ENCODE peak calls at places on chromosome 18, in eight cellular contexts. Q, A, C, U, T, J, I and Y are unnamed samples.

GRCh38 chr18:44819944-44820510 is 139.3 kb downstream of the SETBP1 start:
- DNase-seq in A (peak; percentile 86), C (no peak), U (no peak), Q (no peak), T (peak; percentile 80), I (peak; percentile 69), J (no peak), Y (peak; percentile 64)

GRCh38 chr18:7232218-7232617 is 1.3 kb downstream of the LRRC30 start:
- DNase-seq in A (no peak), J (no peak), I (no peak), U (no peak), Q (no peak), T (no peak), C (no peak), Y (no peak)

GRCh38 chr18:4748975-4749374 is 293.9 kb upstream of the DLGAP1 start:
- DNase-seq in A (no peak), Q (no peak), U (no peak), C (no peak), T (no peak), I (no peak), J (no peak), Y (no peak)

GRCh38 chr18:3982541-3982940 is 472.6 kb downstream of the DLGAP1 start:
- DNase-seq in T (no peak), C (no peak), J (no peak), I (no peak), Q (no peak), A (no peak), U (no peak), Y (no peak)

GRCh38 chr18:48950536-48951447 is at the start of gene SMAD7:
- DNase-seq in U (no peak), A (no peak), J (no peak), T (peak; percentile 77), I (peak; percentile 50), C (no peak), Q (no peak), Y (peak; percentile 45)

GRCh38 chr18:7616661-7617060 is 49.5 kb downstream of the PTPRM start:
- DNase-seq in A (peak; percentile 93), Q (no peak), U (no peak), J (no peak), I (peak; percentile 88), T (peak; percentile 53), C (no peak), Y (peak; percentile 25)

GRCh38 chr18:36181386-36181785 is 5.9 kb upstream of the MOCOS start:
- DNase-seq in Q (no peak), J (no peak), T (no peak), C (no peak), A (no peak), U (no peak), I (no peak), Y (no peak)

GRCh38 chr18:53701697-53702096 is 522.8 kb downstream of the MBD2 start:
- DNase-seq in J (no peak), T (no peak), U (no peak), I (no peak), A (no peak), Q (no peak), C (no peak), Y (no peak)

GRCh38 chr18:70151554-70152130 is 53.8 kb downstream of the RTTN start:
- DNase-seq in I (no peak), J (no peak), T (no peak), U (no peak), Q (no peak), A (no peak), C (no peak), Y (no peak)

GRCh38 chr18:79405019-79405780 is 9.5 kb downstream of the NFATC1 start:
- DNase-seq in U (no peak), I (no peak), Q (no peak), C (no peak), J (no peak), T (peak; percentile 54), A (no peak), Y (no peak)

GRCh38 chr18:74624491-74624890 is 26.8 kb downstream of the ZNF407 start:
- DNase-seq in A (no peak), I (no peak), U (no peak), Q (no peak), T (no peak), C (no peak), J (no peak), Y (no peak)

GRCh38 chr18:74626311-74626874 is 28.7 kb downstream of the ZNF407 start:
- DNase-seq in A (no peak), U (no peak), C (no peak), T (no peak), J (no peak), I (no peak), Q (no peak), Y (no peak)

GRCh38 chr18:74625157-74625556 is 27.5 kb downstream of the ZNF407 start:
- DNase-seq in U (no peak), I (no peak), C (no peak), Q (no peak), A (no peak), T (no peak), J (no peak), Y (no peak)

GRCh38 chr18:74622079-74622478 is 24.4 kb downstream of the ZNF407 start:
- DNase-seq in C (no peak), U (no peak), J (no peak), T (no peak), I (no peak), Q (no peak), A (no peak), Y (no peak)

DNA sequence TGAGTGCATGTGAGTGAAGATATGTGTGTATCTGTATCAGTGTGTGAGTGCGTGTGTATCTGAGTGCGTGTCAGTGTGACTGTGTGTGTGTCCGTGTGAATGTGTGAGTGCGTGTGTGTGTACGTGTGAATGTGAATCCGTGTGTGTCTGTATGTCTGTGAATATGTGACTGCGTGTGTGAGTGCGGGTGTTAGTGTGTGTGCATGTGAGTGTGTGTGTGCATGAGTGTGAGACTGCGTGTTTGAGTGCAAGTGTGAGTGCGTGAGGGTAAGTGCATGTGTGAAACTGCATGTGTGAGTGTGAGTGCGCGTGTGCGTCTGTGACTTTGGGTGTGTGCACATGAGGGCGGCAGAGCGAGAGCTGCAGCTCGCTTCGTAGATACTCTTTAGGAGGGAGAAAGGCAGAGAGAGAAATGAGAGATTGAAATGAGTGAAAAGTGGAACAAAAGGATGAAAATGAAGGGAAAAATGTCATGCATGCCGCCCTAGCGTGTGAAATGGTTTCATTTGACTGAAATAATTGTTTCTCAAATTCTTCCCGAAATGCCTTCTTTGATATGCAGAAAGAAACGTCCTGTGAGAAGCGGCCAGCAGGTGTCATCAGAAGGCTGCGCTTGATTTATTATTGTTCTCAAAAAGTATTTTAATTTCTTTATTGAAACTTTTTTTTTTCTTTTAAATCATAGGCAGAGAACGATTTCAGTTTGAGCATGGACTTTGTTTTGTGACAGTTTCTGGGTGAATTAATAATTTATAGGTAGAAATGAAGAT is 25.6 kb downstream of the ZNF407 start:
- DNase-seq in Q (no peak), A (no peak), T (no peak), C (no peak), U (no peak), I (no peak), J (peak; percentile 27), Y (no peak)
- TF ChIP-seq CTCF in Q (peak; percentile 37), A (no peak), T (peak; percentile 31), C (peak; percentile 23), U (peak; percentile 39), I (peak; percentile 25), J (peak; percentile 66), Y (no peak)

DNA sequence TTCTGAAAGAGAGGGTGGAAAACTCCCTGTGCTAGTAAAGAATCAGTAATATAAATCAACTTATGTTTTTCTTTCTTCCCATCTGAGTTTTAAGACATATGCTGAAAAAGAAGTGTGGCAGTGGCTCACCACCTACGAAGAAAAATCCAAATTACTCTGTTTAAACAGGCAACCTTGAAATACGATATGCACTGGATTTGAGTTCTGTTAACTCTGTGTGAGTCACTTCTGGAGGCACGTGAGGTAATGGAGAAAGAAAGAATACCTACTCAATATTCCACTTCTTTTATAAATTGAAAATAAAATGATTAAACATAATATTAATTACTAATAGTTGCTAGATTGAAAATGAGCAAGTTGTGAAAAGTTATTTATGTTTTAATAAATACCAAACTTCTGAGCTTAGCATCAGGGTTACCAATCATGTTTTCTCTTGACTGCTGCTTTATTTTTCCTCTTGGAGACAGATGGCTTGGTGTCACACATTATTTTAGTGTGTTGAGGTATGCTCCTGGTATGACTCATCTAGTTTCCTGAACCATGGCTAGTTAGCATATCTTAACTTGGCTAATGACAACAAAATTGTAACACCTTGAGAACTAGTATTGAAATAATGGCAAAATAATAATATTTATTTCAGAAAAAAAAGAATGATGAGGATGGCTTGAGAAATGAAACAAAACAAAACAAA is 1705.5 kb upstream of the PIK3C3 start:
- DNase-seq in C (no peak), U (no peak), Q (no peak), A (no peak), J (no peak), T (no peak), I (no peak), Y (no peak)
- H3K4me1 ChIP-seq in C (no peaks in the 10 kb centered on the region), U (no peaks in the 10 kb centered on the region), Q (no peaks in the 10 kb centered on the region), A (peaks cover 15% of the 10 kb centered on the region), J (peaks cover 4% of the 10 kb centered on the region), T (no peaks in the 10 kb centered on the region), I (no peaks in the 10 kb centered on the region), Y (no peaks in the 10 kb centered on the region)

GRCh38 chr18:59272221-59272888 is 899 bp downstream of the RAX start:
- DNase-seq in T (peak; percentile 78), Q (no peak), J (peak; percentile 66), U (no peak), C (no peak), I (no peak), A (no peak), Y (no peak)
- H3K4me3 ChIP-seq in T (no peak overlapping the region), Q (peak overlapping the region; percentile 12), J (peak overlapping the region; percentile 78), U (no peak overlapping the region), C (peak overlapping the region; percentile 43), I (peak overlapping the region; percentile 25), A (no peak overlapping the region), Y (no peak overlapping the region)

DNA sequence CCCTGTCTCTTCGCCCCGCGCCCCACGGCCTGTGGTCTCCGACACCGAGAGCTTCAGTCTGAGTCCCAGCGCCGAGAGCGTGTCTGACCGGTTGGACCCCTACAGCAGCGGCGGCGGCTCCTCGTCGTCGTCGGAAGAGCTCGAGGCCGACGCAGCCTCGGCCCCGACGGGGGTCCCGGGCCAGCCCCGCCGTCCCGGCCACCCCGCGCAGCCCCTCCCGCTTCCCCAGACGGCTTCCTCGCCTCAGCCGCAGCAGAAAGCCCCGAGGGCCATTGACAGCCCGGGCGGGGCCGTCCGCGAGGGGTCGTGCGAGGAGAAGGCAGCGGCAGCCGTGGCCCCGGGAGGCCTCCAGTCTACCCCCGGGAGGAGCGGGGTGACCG is 1.3 kb downstream of the PHLPP1 start:
- DNase-seq in I (peak; percentile 65), C (no peak), U (peak; percentile 18), A (peak; percentile 73), T (peak; percentile 89), Q (peak; percentile 43), J (peak; percentile 79), Y (peak; percentile 49)
- TF ChIP-seq CTCF in I (no peak), C (no peak), U (peak; percentile 28), A (no peak), T (no peak), Q (no peak), J (peak; percentile 29), Y (no peak)

GRCh38 chr18:55513199-55513598 is 74.8 kb downstream of the TCF4 start:
- DNase-seq in I (no peak), J (no peak), C (no peak), U (no peak), T (no peak), A (no peak), Q (no peak), Y (no peak)
- H3K4me1 ChIP-seq in I (peaks cover 48% of the 10 kb centered on the region), J (peaks cover 15% of the 10 kb centered on the region), C (peaks cover 2% of the 10 kb centered on the region), U (no peaks in the 10 kb centered on the region), T (no peaks in the 10 kb centered on the region), A (peaks cover 16% of the 10 kb centered on the region), Q (no peaks in the 10 kb centered on the region), Y (no peaks in the 10 kb centered on the region)

GRCh38 chr18:50193796-50194622 is 938 bp downstream of the MYO5B start:
- DNase-seq in T (peak; percentile 72), U (no peak), A (no peak), C (no peak), J (peak; percentile 58), Q (no peak), I (no peak), Y (peak; percentile 34)
- H3K4me3 ChIP-seq in T (peak overlapping the region; percentile 67), U (peak overlapping the region; percentile 55), A (peak overlapping the region; percentile 9), C (peak overlapping the region; percentile 64), J (peak overlapping the region; percentile 80), Q (peak overlapping the region; percentile 80), I (peak overlapping the region; percentile 50), Y (peak overlapping the region; percentile 46)